ENCODE peak calls at places on chromosomes 2 and 18, in six cellular contexts. L is GM12878, G is H1, K is HepG2, W is K562, M is SK-N-SH. F is an unnamed sample.

GRCh38 chr18:62420151-62420512 is 95.0 kb downstream of the TNFRSF11A start:
- DNase-seq in L (no peak), G (no peak), K (peak), W (peak), M (no peak), F (no peak)

GRCh38 chr2:147774805-147775204 is 70.0 kb upstream of the ACVR2A start:
- DNase-seq in L (no peak), G (no peak), K (no peak), W (no peak), M (no peak), F (no peak)

GRCh38 chr2:127520424-127520823 is 5.9 kb downstream of the IWS1 start:
- DNase-seq in L (no peak), G (no peak), K (no peak), W (no peak), M (no peak), F (no peak)

GRCh38 chr2:141557329-141558098 is 573.3 kb downstream of the LRP1B start:
- DNase-seq in L (no peak), G (no peak), K (no peak), W (no peak), M (no peak), F (no peak)

GRCh38 chr2:98346259-98347236 is at the start of gene CNGA3:
- DNase-seq in L (no peak), G (peak), K (no peak), W (peak), M (peak), F (no peak)

GRCh38 chr2:28558918-28559317 is 63.1 kb downstream of the PLB1 start:
- DNase-seq in L (no peak), G (no peak), K (no peak), W (no peak), M (no peak), F (no peak)

GRCh38 chr2:108073425-108074072 is 87.2 kb downstream of the SLC5A7 start:
- DNase-seq in L (no peak), G (no peak), K (no peak), W (no peak), M (peak), F (no peak)

GRCh38 chr2:209181984-209182383 is 241.9 kb upstream of the MAP2 start:
- DNase-seq in L (no peak), G (no peak), K (no peak), W (no peak), M (no peak), F (no peak)

GRCh38 chr2:68282814-68283812 is 30.8 kb upstream of the PPP3R1 start:
- DNase-seq in L (no peak), G (no peak), K (peak), W (peak), M (peak), F (peak)

GRCh38 chr2:239291505-239292350 is 109.1 kb downstream of the HDAC4 start:
- DNase-seq in L (no peak), G (peak), K (no peak), W (no peak), M (no peak), F (no peak)

GRCh38 chr2:189466656-189467055 is 25.4 kb downstream of the WDR75 start:
- DNase-seq in L (no peak), G (no peak), K (peak), W (peak), M (peak), F (no peak)

GRCh38 chr2:27380626-27381556 is at the start of gene ZNF513:
- DNase-seq in L (peak), G (peak), K (peak), W (peak), M (peak), F (peak)

GRCh38 chr18:5890261-5890605 is 5.1 kb downstream of the TMEM200C start:
- DNase-seq in L (no peak), G (peak), K (peak), W (no peak), M (no peak), F (no peak)

GRCh38 chr2:232073031-232073430 is 111.5 kb downstream of the DIS3L2 start:
- DNase-seq in L (no peak), G (no peak), K (no peak), W (no peak), M (no peak), F (no peak)

GRCh38 chr2:74481961-74482800 is 617 bp downstream of the CCDC142 start:
- DNase-seq in L (no peak), G (peak), K (no peak), W (peak), M (peak), F (no peak)

GRCh38 chr18:69580107-69580506 is 179.4 kb downstream of the DOK6 start:
- DNase-seq in L (peak), G (no peak), K (peak), W (no peak), M (no peak), F (no peak)

GRCh38 chr2:70143314-70144150 is 47.3 kb downstream of the C2orf42 start:
- DNase-seq in L (no peak), G (no peak), K (peak), W (peak), M (peak), F (peak)

GRCh38 chr18:56615738-56616520 is 22.5 kb downstream of the TXNL1 start:
- DNase-seq in L (no peak), G (no peak), K (no peak), W (no peak), M (no peak), F (no peak)

GRCh38 chr2:187964742-187965141 is 326.9 kb upstream of the GULP1 start:
- DNase-seq in L (no peak), G (no peak), K (no peak), W (no peak), M (no peak), F (no peak)

GRCh38 chr2:207173651-207174050 is 7.9 kb upstream of the KLF7 start:
- DNase-seq in L (no peak), G (no peak), K (no peak), W (no peak), M (no peak), F (no peak)

GRCh38 chr2:198054299-198054698 is 249.9 kb downstream of the PLCL1 start:
- DNase-seq in L (no peak), G (peak), K (peak), W (peak), M (peak), F (peak)

GRCh38 chr2:11692966-11693521 is 23.0 kb upstream of the NTSR2 start:
- DNase-seq in L (no peak), G (peak), K (peak), W (peak), M (peak), F (peak)

GRCh38 chr2:111984213-111984604 is 70.9 kb upstream of the TMEM87B start:
- DNase-seq in L (no peak), G (no peak), K (no peak), W (no peak), M (no peak), F (no peak)

GRCh38 chr2:12120281-12121150 is 374.1 kb downstream of the LPIN1 start:
- DNase-seq in L (no peak), G (no peak), K (no peak), W (no peak), M (no peak), F (no peak)

GRCh38 chr2:46377666-46378560 is 80.7 kb downstream of the EPAS1 start:
- DNase-seq in L (no peak), G (no peak), K (no peak), W (no peak), M (no peak), F (no peak)

GRCh38 chr2:37713258-37713700 is 41.8 kb upstream of the CDC42EP3 start:
- DNase-seq in L (peak), G (no peak), K (no peak), W (no peak), M (no peak), F (no peak)

GRCh38 chr2:173048901-173049661 is 26.6 kb upstream of the MAP3K20 start:
- DNase-seq in L (no peak), G (no peak), K (peak), W (peak), M (no peak), F (peak)

GRCh38 chr2:11532434-11533055 is 1.3 kb upstream of the GREB1 start:
- DNase-seq in L (no peak), G (no peak), K (no peak), W (no peak), M (no peak), F (no peak)

GRCh38 chr2:45964226-45964841 is 312.9 kb downstream of the PRKCE start:
- DNase-seq in L (no peak), G (no peak), K (peak), W (no peak), M (peak), F (peak)

GRCh38 chr2:217923007-217923686 is 79.6 kb downstream of the TNS1 start:
- DNase-seq in L (no peak), G (no peak), K (no peak), W (no peak), M (no peak), F (no peak)

GRCh38 chr2:176891105-176891504 is 321.5 kb upstream of the HNRNPA3 start:
- DNase-seq in L (no peak), G (no peak), K (no peak), W (no peak), M (no peak), F (no peak)

GRCh38 chr18:48080546-48080945 is 150.1 kb upstream of the SMAD2 start:
- DNase-seq in L (no peak), G (no peak), K (no peak), W (no peak), M (no peak), F (no peak)

GRCh38 chr2:189858301-189858700 is 74.1 kb downstream of the PMS1 start:
- DNase-seq in L (no peak), G (no peak), K (no peak), W (no peak), M (no peak), F (no peak)

GRCh38 chr2:12325806-12326205 is 390.9 kb upstream of the TRIB2 start:
- DNase-seq in L (no peak), G (no peak), K (no peak), W (no peak), M (no peak), F (no peak)

GRCh38 chr18:58216071-58216471 is 172.0 kb downstream of the NEDD4L start:
- DNase-seq in L (no peak), G (no peak), K (no peak), W (no peak), M (no peak), F (no peak)

GRCh38 chr18:79698668-79699335 is 19.2 kb downstream of the CTDP1 start:
- DNase-seq in L (no peak), G (no peak), K (no peak), W (no peak), M (no peak), F (no peak)

GRCh38 chr18:68121826-68122225 is 593.1 kb downstream of the TMX3 start:
- DNase-seq in L (no peak), G (no peak), K (no peak), W (no peak), M (no peak), F (no peak)

GRCh38 chr2:162018530-162018929 is 55.5 kb downstream of the DPP4 start:
- DNase-seq in L (no peak), G (no peak), K (no peak), W (no peak), M (no peak), F (no peak)

GRCh38 chr2:162017233-162017632 is 56.8 kb downstream of the DPP4 start:
- DNase-seq in L (no peak), G (no peak), K (no peak), W (no peak), M (no peak), F (no peak)

GRCh38 chr2:162014751-162015150 is 59.3 kb downstream of the DPP4 start:
- DNase-seq in L (no peak), G (no peak), K (no peak), W (no peak), M (no peak), F (no peak)

GRCh38 chr2:162013514-162014205 is 60.4 kb downstream of the DPP4 start:
- DNase-seq in L (no peak), G (no peak), K (no peak), W (no peak), M (no peak), F (no peak)

DNA sequence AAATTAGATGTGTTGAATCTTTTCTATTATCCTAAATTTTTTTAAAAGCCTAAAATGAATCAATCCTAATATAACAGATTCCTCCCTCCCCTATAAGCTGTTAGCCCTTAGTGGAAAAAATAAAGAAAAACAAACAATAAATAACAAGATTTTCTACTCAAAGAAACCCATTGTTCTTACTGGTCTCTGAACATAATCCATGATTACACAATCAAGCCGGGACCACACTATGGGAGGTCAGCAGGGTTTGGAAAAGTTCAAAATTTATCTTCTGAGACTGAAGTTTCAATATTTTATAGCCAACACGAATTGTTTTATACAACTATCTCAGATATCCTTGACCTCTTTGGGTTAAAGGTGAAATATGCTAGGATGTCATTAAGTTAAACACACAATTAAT is 57.9 kb downstream of the DPP4 start:
- DNase-seq in L (no peak), G (no peak), K (peak), W (no peak), M (no peak), F (no peak)
- TF ChIP-seq JUND in L (no peak), G (no peak), K (no peak), W (no peak), M (no peak), F (no peak)

GRCh38 chr18:39149211-39149806 is 1583.7 kb upstream of the CELF4 start:
- DNase-seq in L (no peak), G (no peak), K (no peak), W (no peak), M (no peak), F (peak)
- TF ChIP-seq SIN3A in L (no peak), G (no peak), K (no peak), W (no peak), M (no peak), F (no peak)

GRCh38 chr2:221513251-221513650 is 58.9 kb downstream of the EPHA4 start:
- DNase-seq in L (no peak), G (no peak), K (no peak), W (no peak), M (no peak), F (no peak)
- TF ChIP-seq JUND in L (no peak), G (no peak), K (no peak), W (no peak), M (no peak), F (no peak)

DNA sequence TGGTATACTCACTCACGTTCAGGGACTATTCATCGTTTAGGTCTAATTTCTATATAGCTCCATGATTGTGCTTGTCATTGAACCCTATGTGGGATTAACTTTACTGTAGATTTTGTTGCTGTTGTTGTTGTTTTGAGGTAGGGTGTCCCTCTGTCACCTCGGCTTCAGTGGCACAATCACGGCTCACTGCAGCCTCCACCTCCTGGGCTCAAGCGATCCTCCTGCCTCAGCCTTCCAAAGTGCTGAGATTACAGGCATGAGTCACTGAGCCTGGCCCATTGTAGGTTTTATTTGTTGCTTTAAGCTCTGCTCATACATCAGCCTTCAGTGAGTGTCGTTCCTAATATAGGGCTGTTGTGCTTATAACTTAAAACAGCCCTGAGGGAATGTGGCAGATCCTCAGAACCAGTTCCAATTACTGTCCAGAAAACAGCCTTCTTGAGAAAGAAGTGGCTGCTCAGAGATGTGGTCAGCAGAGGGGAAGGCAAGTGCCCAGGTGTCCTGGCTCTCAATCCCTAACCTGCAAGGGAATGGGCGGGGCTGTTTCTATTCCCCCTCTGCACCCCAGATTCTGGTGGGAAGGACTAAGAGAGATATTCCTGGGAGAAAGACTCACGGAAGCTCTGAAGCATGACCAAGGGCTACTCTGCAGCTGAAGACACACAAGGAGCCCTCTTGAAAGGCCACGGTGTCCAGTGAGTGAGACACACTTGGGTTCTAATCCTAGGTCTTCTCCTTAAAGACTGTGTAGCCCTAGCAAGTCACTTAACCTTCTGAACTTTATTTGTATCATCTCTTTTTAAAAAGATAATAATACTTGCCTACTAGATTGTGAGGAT is 79.6 kb upstream of the LCLAT1 start:
- DNase-seq in L (no peak), G (no peak), K (no peak), W (no peak), M (no peak), F (no peak)
- TF ChIP-seq SIN3A in L (no peak), G (no peak), K (no peak), W (no peak), M (no peak), F (no peak)